ENCODE peak calls at places on chromosomes 6 and 20, in four cellular contexts. One of them, this sample, is unnamed. For H3K4me1, the result is how much of the 10 kb centered on the place peaks cover.

GRCh38 chr6:137808836-137809315 is 58.2 kb upstream of the TNFAIP3 start:
- DNase-seq in MM.1S: no peak
- DNase-seq in endothelial cell of umbilical vein: no peak
- DNase-seq in DND-41: no peak
- DNase-seq in this sample: peak

GRCh38 chr6:20811112-20811746 is 277.0 kb downstream of the CDKAL1 start:
- DNase-seq in MM.1S: no peak
- DNase-seq in endothelial cell of umbilical vein: peak
- DNase-seq in DND-41: no peak
- DNase-seq in this sample: peak

GRCh38 chr20:33281550-33282146 is 1.4 kb upstream of the BPIFB1 start:
- DNase-seq in MM.1S: no peak
- DNase-seq in endothelial cell of umbilical vein: no peak
- DNase-seq in DND-41: no peak
- DNase-seq in this sample: no peak

GRCh38 chr20:33423141-33423834 is 20.3 kb downstream of the SNTA1 start:
- DNase-seq in MM.1S: no peak
- DNase-seq in endothelial cell of umbilical vein: no peak
- DNase-seq in DND-41: no peak
- DNase-seq in this sample: no peak

GRCh38 chr20:60652615-60653014 is 599.4 kb upstream of the CDH4 start:
- DNase-seq in MM.1S: peak
- DNase-seq in endothelial cell of umbilical vein: no peak
- DNase-seq in DND-41: no peak
- DNase-seq in this sample: no peak

GRCh38 chr6:14633453-14633852 is 515.9 kb downstream of the CD83 start:
- DNase-seq in MM.1S: no peak
- DNase-seq in endothelial cell of umbilical vein: no peak
- DNase-seq in DND-41: no peak
- DNase-seq in this sample: no peak

GRCh38 chr20:48687097-48687800 is 140.6 kb downstream of the PREX1 start:
- DNase-seq in MM.1S: no peak
- DNase-seq in endothelial cell of umbilical vein: no peak
- DNase-seq in DND-41: no peak
- DNase-seq in this sample: no peak

GRCh38 chr20:5729348-5729747 is 20.9 kb upstream of the SHLD1 start:
- DNase-seq in MM.1S: no peak
- DNase-seq in endothelial cell of umbilical vein: peak
- DNase-seq in DND-41: no peak
- DNase-seq in this sample: no peak

GRCh38 chr20:37849169-37849568 is 53.8 kb upstream of the VSTM2L start:
- DNase-seq in MM.1S: no peak
- DNase-seq in endothelial cell of umbilical vein: no peak
- DNase-seq in DND-41: no peak
- DNase-seq in this sample: no peak

GRCh38 chr6:219019-219570 is 73.2 kb upstream of the DUSP22 start:
- DNase-seq in MM.1S: no peak
- DNase-seq in endothelial cell of umbilical vein: no peak
- DNase-seq in DND-41: no peak
- DNase-seq in this sample: peak

GRCh38 chr6:29553268-29554057 is 6.1 kb downstream of the UBD start:
- DNase-seq in MM.1S: no peak
- DNase-seq in endothelial cell of umbilical vein: peak
- DNase-seq in DND-41: no peak
- DNase-seq in this sample: peak
- TF ChIP-seq EZH2 in MM.1S: no peak
- TF ChIP-seq EZH2 in endothelial cell of umbilical vein: peak
- TF ChIP-seq EZH2 in DND-41: no peak
- TF ChIP-seq EZH2 in this sample: peak

GRCh38 chr20:46900826-46901225 is 6.2 kb downstream of the EYA2 start:
- DNase-seq in MM.1S: no peak
- DNase-seq in endothelial cell of umbilical vein: no peak
- DNase-seq in DND-41: no peak
- DNase-seq in this sample: no peak
- H3K4me1 ChIP-seq in MM.1S: under half
- H3K4me1 ChIP-seq in endothelial cell of umbilical vein: under half
- H3K4me1 ChIP-seq in DND-41: under half
- H3K4me1 ChIP-seq in this sample: under half

DNA sequence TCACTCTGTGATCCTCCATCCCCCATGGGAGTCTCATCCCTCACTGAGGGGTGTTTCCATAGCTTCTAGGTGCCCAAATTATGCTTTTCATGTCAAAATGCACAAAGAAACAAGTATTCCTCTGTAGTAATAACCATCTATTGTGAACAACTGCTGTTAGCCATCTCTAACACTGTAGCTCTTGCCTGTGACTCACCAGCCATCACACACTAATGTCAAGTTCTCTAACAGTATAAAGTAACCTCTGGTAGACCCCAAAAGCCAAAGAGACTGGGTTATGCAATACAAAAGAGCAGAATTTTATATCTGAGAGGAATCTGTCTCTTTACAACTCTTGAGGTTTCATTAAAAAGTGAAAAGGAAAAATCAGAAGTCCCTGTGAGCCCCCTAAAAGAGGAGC is 25.4 kb upstream of the IYD start:
- DNase-seq in MM.1S: no peak
- DNase-seq in endothelial cell of umbilical vein: no peak
- DNase-seq in DND-41: no peak
- DNase-seq in this sample: no peak
- H3K27ac ChIP-seq in MM.1S: no peak
- H3K27ac ChIP-seq in endothelial cell of umbilical vein: no peak
- H3K27ac ChIP-seq in DND-41: no peak
- H3K27ac ChIP-seq in this sample: no peak

DNA sequence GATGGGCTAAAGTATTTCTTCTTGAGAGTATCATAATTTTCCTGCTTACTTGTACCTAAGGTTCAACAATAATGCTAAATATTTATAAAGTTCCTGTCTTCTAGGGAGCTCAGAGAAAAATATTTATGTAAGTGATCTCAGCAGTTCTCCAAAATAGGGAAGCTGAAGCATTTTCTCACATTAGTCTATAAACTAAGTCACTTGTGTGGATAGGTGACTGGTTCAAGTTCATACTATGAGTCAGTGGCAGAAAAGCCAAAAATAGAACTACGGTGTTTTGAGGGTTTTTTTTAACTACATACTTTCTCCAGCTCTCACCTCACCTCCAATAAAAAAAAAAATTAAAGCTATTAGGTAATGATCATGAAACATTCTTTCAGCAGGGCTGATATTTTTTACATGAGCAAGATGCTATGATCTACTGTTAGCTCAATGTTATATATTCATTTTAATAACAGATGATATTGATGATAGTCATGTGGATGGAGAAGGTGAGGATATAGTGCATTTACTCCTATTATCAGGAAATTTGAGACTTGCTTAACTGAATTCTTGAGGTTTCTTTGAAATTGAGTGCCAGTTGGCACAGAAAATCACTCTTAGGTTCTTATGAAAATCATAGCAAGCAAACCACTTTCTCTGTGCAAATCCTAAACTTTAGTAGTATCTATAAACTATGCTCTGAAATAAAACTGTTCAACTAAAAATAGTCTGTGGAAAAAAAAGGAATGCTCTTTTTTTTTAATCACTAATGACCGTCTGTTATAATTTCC is 4.1 kb upstream of the MOXD1 start:
- DNase-seq in MM.1S: peak
- DNase-seq in endothelial cell of umbilical vein: no peak
- DNase-seq in DND-41: no peak
- DNase-seq in this sample: no peak
- TF ChIP-seq EZH2 in MM.1S: no peak
- TF ChIP-seq EZH2 in endothelial cell of umbilical vein: no peak
- TF ChIP-seq EZH2 in DND-41: no peak
- TF ChIP-seq EZH2 in this sample: no peak

DNA sequence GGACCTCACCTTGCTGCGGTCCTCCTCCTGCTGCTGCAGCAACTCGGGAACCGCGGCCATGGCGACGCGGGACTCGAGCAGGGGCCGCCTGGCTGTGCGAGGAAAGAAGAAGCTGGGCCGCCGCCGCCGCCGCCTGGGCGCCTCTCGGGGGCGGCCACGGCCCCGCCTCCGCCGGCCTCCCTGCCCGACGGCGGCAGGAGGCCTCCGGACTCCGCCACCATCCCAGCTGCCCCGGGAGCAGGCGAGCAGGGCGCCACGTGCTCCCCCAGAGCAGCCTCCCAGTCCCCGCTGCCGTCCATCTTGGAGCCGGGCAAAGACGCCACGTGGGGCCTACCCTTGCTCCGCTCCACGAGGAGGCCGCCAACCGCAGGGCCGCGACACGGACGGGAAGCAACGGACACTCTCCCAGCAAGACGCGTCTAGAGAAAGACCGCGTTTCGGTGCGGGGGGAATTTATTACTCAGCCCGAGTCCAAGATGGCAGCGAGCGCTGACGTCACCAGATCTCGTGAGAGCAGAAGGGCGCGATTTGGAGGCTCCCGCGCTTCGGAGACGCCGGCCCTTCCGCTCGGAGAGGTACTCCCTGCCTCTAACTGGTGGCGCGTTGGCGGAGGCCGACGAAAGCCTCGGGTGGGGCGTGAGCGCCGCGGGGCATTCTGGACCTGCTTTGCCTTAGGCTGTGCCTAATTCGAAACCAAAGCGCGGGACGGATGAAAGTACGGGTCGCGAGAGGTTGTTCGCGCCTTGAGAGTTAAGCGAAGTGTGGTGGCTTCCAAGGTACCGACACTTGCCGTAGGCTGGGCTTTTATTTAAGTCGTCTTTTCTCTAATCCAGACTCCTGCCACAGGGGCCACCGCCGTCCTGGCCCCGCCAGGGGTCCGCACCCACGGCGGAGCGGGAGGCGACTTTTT is at the start of the genes MGME1 and SNX5:
- DNase-seq in MM.1S: peak
- DNase-seq in endothelial cell of umbilical vein: peak
- DNase-seq in DND-41: peak
- DNase-seq in this sample: peak
- H3K4me1 ChIP-seq in MM.1S: under half
- H3K4me1 ChIP-seq in endothelial cell of umbilical vein: half or more
- H3K4me1 ChIP-seq in DND-41: half or more
- H3K4me1 ChIP-seq in this sample: under half

GRCh38 chr20:34515484-34516037 is 661 bp upstream of the DYNLRB1 start:
- DNase-seq in MM.1S: peak
- DNase-seq in endothelial cell of umbilical vein: no peak
- DNase-seq in DND-41: peak
- DNase-seq in this sample: peak
- H3K27ac ChIP-seq in MM.1S: peak
- H3K27ac ChIP-seq in endothelial cell of umbilical vein: peak
- H3K27ac ChIP-seq in DND-41: peak
- H3K27ac ChIP-seq in this sample: peak

DNA sequence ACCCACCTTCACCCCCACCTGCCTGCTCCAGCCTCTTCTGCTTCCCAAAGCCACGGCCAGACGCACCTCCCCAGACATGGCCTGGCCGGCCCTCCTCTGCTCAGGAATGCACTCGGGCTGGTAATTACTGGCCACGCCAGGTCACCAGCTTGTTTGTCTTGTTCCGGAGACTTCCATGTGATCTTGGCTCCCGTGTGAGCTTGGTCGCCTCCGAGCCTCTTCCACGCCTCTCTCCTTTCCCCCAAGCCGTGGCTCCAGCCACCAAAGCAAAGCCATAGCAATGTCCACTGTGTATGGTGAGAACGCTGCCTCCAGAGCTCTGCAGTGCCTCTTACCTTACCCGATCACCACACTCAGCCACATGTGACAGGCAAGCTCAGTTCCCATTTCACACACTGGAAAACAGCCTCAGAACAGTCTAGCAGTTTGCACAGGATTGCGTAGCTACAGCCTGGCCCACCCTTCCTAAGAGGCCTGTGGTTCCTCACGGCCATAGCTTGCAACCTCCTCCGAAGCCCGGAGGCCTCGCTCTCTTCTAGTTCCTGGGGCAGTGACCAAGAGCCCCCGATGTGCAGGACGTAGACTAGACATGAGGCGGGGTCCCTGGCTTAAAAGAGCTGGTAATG is 48.1 kb upstream of the AFDN start:
- DNase-seq in MM.1S: no peak
- DNase-seq in endothelial cell of umbilical vein: no peak
- DNase-seq in DND-41: no peak
- DNase-seq in this sample: no peak
- TF ChIP-seq EZH2 in MM.1S: no peak
- TF ChIP-seq EZH2 in endothelial cell of umbilical vein: no peak
- TF ChIP-seq EZH2 in DND-41: no peak
- TF ChIP-seq EZH2 in this sample: no peak

GRCh38 chr6:36683656-36684446 is 5.3 kb downstream of the CDKN1A start:
- DNase-seq in MM.1S: no peak
- DNase-seq in endothelial cell of umbilical vein: no peak
- DNase-seq in DND-41: no peak
- DNase-seq in this sample: no peak

GRCh38 chr6:36684447-36684812 is 5.9 kb downstream of the CDKN1A start:
- DNase-seq in MM.1S: no peak
- DNase-seq in endothelial cell of umbilical vein: no peak
- DNase-seq in DND-41: no peak
- DNase-seq in this sample: no peak

GRCh38 chr6:36685198-36685919 is 6.8 kb downstream of the CDKN1A start:
- DNase-seq in MM.1S: no peak
- DNase-seq in endothelial cell of umbilical vein: no peak
- DNase-seq in DND-41: no peak
- DNase-seq in this sample: no peak

GRCh38 chr6:36686668-36687513 is 8.4 kb downstream of the CDKN1A start:
- DNase-seq in MM.1S: no peak
- DNase-seq in endothelial cell of umbilical vein: no peak
- DNase-seq in DND-41: no peak
- DNase-seq in this sample: no peak

DNA sequence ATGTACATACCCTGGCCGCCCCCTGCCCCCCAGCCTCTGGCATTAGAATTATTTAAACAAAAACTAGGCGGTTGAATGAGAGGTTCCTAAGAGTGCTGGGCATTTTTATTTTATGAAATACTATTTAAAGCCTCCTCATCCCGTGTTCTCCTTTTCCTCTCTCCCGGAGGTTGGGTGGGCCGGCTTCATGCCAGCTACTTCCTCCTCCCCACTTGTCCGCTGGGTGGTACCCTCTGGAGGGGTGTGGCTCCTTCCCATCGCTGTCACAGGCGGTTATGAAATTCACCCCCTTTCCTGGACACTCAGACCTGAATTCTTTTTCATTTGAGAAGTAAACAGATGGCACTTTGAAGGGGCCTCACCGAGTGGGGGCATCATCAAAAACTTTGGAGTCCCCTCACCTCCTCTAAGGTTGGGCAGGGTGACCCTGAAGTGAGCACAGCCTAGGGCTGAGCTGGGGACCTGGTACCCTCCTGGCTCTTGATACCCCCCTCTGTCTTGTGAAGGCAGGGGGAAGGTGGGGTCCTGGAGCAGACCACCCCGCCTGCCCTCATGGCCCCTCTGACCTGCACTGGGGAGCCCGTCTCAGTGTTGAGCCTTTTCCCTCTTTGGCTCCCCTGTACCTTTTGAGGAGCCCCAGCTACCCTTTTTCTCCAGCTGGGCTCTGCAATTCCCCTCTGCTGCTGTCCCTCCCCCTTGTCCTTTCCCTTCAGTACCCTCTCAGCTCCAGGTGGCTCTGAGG is 7.6 kb downstream of the CDKN1A start:
- DNase-seq in MM.1S: no peak
- DNase-seq in endothelial cell of umbilical vein: no peak
- DNase-seq in DND-41: no peak
- DNase-seq in this sample: no peak
- H3K4me1 ChIP-seq in MM.1S: under half
- H3K4me1 ChIP-seq in endothelial cell of umbilical vein: under half
- H3K4me1 ChIP-seq in DND-41: under half
- H3K4me1 ChIP-seq in this sample: under half

DNA sequence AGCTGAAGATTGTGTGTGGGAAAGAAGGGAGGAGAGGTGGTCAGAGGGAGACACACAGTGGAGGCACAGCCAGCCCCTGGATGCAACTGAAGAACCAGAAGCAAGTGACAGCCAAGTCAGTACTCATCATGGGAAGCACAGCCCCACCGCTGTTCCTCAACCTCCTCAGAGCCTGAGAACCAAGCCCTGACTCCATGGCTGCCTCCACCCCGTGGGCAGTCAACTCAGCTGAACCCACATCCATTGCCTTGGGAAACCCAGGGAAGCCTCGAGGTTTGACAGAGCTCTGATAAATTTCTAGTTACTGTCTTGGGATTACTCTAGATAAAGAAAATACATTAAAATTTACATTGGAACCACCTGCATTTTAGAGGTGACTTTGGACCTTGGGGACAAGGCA is 29.6 kb downstream of the ALDH5A1 start:
- DNase-seq in MM.1S: no peak
- DNase-seq in endothelial cell of umbilical vein: no peak
- DNase-seq in DND-41: no peak
- DNase-seq in this sample: no peak
- H3K27ac ChIP-seq in MM.1S: no peak
- H3K27ac ChIP-seq in endothelial cell of umbilical vein: no peak
- H3K27ac ChIP-seq in DND-41: no peak
- H3K27ac ChIP-seq in this sample: no peak